ENCODE peak calls at places on chromosomes 3 and 15, in seven cellular contexts. One of them, this sample, is unnamed. For H3K9me3, the result is how much of the 10 kb centered on the place peaks cover.

GRCh38 chr3:27680517-27681246 is 41.4 kb downstream of the EOMES start:
- DNase-seq in HCT116: no peak
- DNase-seq in psoas muscle: no peak
- DNase-seq in vagina: no peak
- DNase-seq in PC-3: peak
- DNase-seq in heart right ventricle: no peak
- DNase-seq in cardiac muscle cell: peak
- DNase-seq in this sample: peak

GRCh38 chr3:88061749-88062148 is 2.7 kb downstream of the ZNF654 start:
- DNase-seq in HCT116: no peak
- DNase-seq in psoas muscle: no peak
- DNase-seq in vagina: no peak
- DNase-seq in PC-3: peak
- DNase-seq in heart right ventricle: no peak
- DNase-seq in cardiac muscle cell: no peak
- DNase-seq in this sample: no peak

GRCh38 chr3:80232760-80233159 is 465.0 kb upstream of the ROBO1 start:
- DNase-seq in HCT116: no peak
- DNase-seq in psoas muscle: no peak
- DNase-seq in vagina: no peak
- DNase-seq in PC-3: peak
- DNase-seq in heart right ventricle: no peak
- DNase-seq in cardiac muscle cell: no peak
- DNase-seq in this sample: no peak

GRCh38 chr3:176842914-176843313 is 354.4 kb downstream of the TBL1XR1 start:
- DNase-seq in HCT116: no peak
- DNase-seq in psoas muscle: no peak
- DNase-seq in vagina: no peak
- DNase-seq in PC-3: no peak
- DNase-seq in heart right ventricle: no peak
- DNase-seq in cardiac muscle cell: no peak
- DNase-seq in this sample: no peak

GRCh38 chr3:156474560-156475389 is 80.1 kb downstream of the SSR3 start:
- DNase-seq in HCT116: no peak
- DNase-seq in psoas muscle: no peak
- DNase-seq in vagina: no peak
- DNase-seq in PC-3: peak
- DNase-seq in heart right ventricle: no peak
- DNase-seq in cardiac muscle cell: peak
- DNase-seq in this sample: no peak

GRCh38 chr15:89356634-89357298 is 22.1 kb upstream of the POLG start:
- DNase-seq in HCT116: no peak
- DNase-seq in psoas muscle: no peak
- DNase-seq in vagina: no peak
- DNase-seq in PC-3: peak
- DNase-seq in heart right ventricle: no peak
- DNase-seq in cardiac muscle cell: no peak
- DNase-seq in this sample: no peak

GRCh38 chr3:29239377-29239776 is 41.5 kb upstream of the RBMS3 start:
- DNase-seq in HCT116: no peak
- DNase-seq in psoas muscle: no peak
- DNase-seq in vagina: no peak
- DNase-seq in PC-3: peak
- DNase-seq in heart right ventricle: no peak
- DNase-seq in cardiac muscle cell: no peak
- DNase-seq in this sample: no peak

GRCh38 chr3:83500422-83500821 is 1458.4 kb upstream of the CADM2 start:
- DNase-seq in HCT116: no peak
- DNase-seq in psoas muscle: no peak
- DNase-seq in vagina: no peak
- DNase-seq in PC-3: peak
- DNase-seq in heart right ventricle: no peak
- DNase-seq in cardiac muscle cell: no peak
- DNase-seq in this sample: no peak

GRCh38 chr15:49953421-49953820 is 165.6 kb downstream of the ATP8B4 start:
- DNase-seq in HCT116: no peak
- DNase-seq in psoas muscle: no peak
- DNase-seq in vagina: no peak
- DNase-seq in PC-3: no peak
- DNase-seq in heart right ventricle: no peak
- DNase-seq in cardiac muscle cell: no peak
- DNase-seq in this sample: no peak

GRCh38 chr3:54366839-54367238 is 244.5 kb downstream of the CACNA2D3 start:
- DNase-seq in HCT116: no peak
- DNase-seq in psoas muscle: no peak
- DNase-seq in vagina: no peak
- DNase-seq in PC-3: no peak
- DNase-seq in heart right ventricle: no peak
- DNase-seq in cardiac muscle cell: no peak
- DNase-seq in this sample: no peak

GRCh38 chr3:4406746-4407568 is 60.1 kb downstream of the SUMF1 start:
- DNase-seq in HCT116: no peak
- DNase-seq in psoas muscle: no peak
- DNase-seq in vagina: no peak
- DNase-seq in PC-3: peak
- DNase-seq in heart right ventricle: no peak
- DNase-seq in cardiac muscle cell: no peak
- DNase-seq in this sample: no peak

GRCh38 chr3:177824190-177824786 is 627.0 kb upstream of the TBL1XR1 start:
- DNase-seq in HCT116: no peak
- DNase-seq in psoas muscle: peak
- DNase-seq in vagina: no peak
- DNase-seq in PC-3: peak
- DNase-seq in heart right ventricle: peak
- DNase-seq in cardiac muscle cell: no peak
- DNase-seq in this sample: peak

GRCh38 chr15:75145027-75145841 is 56.4 kb upstream of the C15orf39 start:
- DNase-seq in HCT116: no peak
- DNase-seq in psoas muscle: no peak
- DNase-seq in vagina: no peak
- DNase-seq in PC-3: peak
- DNase-seq in heart right ventricle: no peak
- DNase-seq in cardiac muscle cell: no peak
- DNase-seq in this sample: no peak

GRCh38 chr3:26191556-26191955 is 401.7 kb downstream of the OXSM start:
- DNase-seq in HCT116: no peak
- DNase-seq in psoas muscle: no peak
- DNase-seq in vagina: no peak
- DNase-seq in PC-3: no peak
- DNase-seq in heart right ventricle: no peak
- DNase-seq in cardiac muscle cell: no peak
- DNase-seq in this sample: no peak

GRCh38 chr3:78765671-78766485 is 1001.9 kb downstream of the ROBO1 start:
- DNase-seq in HCT116: no peak
- DNase-seq in psoas muscle: no peak
- DNase-seq in vagina: no peak
- DNase-seq in PC-3: peak
- DNase-seq in heart right ventricle: no peak
- DNase-seq in cardiac muscle cell: no peak
- DNase-seq in this sample: no peak

GRCh38 chr3:128632301-128632700 is 18.3 kb downstream of the RPN1 start:
- DNase-seq in HCT116: no peak
- DNase-seq in psoas muscle: no peak
- DNase-seq in vagina: no peak
- DNase-seq in PC-3: no peak
- DNase-seq in heart right ventricle: no peak
- DNase-seq in cardiac muscle cell: no peak
- DNase-seq in this sample: no peak

GRCh38 chr15:86079491-86080266 is at the start of gene AGBL1:
- DNase-seq in HCT116: no peak
- DNase-seq in psoas muscle: peak
- DNase-seq in vagina: no peak
- DNase-seq in PC-3: no peak
- DNase-seq in heart right ventricle: no peak
- DNase-seq in cardiac muscle cell: no peak
- DNase-seq in this sample: no peak

DNA sequence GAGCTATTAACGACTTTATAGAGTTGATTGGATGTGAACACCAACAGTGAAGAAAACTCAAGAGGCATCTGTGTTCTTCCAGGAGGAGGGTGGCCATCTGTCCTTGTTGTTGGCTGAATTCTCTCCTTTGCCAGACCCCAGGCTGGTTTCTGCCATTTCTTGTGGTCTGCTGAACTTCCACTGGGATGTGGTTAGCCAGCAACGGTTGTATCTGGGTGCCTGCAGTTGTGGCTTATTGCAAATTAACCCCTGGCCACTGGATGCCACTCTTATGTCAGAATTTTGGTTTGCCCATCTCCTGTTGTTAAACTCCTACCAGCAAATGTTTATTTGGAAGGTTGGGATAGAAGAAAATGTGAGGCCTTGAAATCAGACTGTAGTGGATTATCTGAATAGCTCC is 163.6 kb upstream of the TBC1D5 start:
- DNase-seq in HCT116: no peak
- DNase-seq in psoas muscle: no peak
- DNase-seq in vagina: no peak
- DNase-seq in PC-3: no peak
- DNase-seq in heart right ventricle: no peak
- DNase-seq in cardiac muscle cell: no peak
- DNase-seq in this sample: no peak
- TF ChIP-seq CTCF in HCT116: no peak
- TF ChIP-seq CTCF in psoas muscle: no peak
- TF ChIP-seq CTCF in vagina: no peak
- TF ChIP-seq CTCF in PC-3: peak
- TF ChIP-seq CTCF in heart right ventricle: no peak
- TF ChIP-seq CTCF in cardiac muscle cell: no peak
- TF ChIP-seq CTCF in this sample: no peak

GRCh38 chr15:98442379-98442833 is 205.9 kb upstream of the IGF1R start:
- DNase-seq in HCT116: peak
- DNase-seq in psoas muscle: no peak
- DNase-seq in vagina: no peak
- DNase-seq in PC-3: peak
- DNase-seq in heart right ventricle: no peak
- DNase-seq in cardiac muscle cell: peak
- DNase-seq in this sample: peak
- H3K9me3 ChIP-seq in HCT116: under half
- H3K9me3 ChIP-seq in psoas muscle: under half
- H3K9me3 ChIP-seq in vagina: under half
- H3K9me3 ChIP-seq in PC-3: under half
- H3K9me3 ChIP-seq in heart right ventricle: under half
- H3K9me3 ChIP-seq in cardiac muscle cell: under half
- H3K9me3 ChIP-seq in this sample: under half

DNA sequence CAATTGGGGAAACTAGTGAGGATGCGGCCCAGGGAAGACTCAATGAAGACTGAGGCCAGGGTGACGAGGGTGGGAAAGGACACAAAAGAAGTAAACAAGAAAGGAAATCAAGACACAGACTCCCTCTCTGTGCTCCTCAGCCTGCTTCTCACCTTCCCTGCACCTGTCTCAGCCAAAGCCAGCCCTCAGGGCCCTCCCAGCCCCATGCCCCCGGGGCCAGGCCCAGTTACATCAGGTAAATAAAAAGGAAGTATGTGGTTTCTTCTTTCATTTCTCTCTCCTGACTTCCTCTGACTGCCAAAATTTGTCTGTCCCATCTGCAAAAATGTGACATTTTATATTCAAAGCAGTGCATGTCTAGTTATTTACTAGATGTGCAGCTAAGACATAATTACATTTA is 328.0 kb downstream of the UACA start:
- DNase-seq in HCT116: no peak
- DNase-seq in psoas muscle: no peak
- DNase-seq in vagina: no peak
- DNase-seq in PC-3: no peak
- DNase-seq in heart right ventricle: no peak
- DNase-seq in cardiac muscle cell: no peak
- DNase-seq in this sample: no peak
- H3K4me3 ChIP-seq in HCT116: no peak
- H3K4me3 ChIP-seq in psoas muscle: no peak
- H3K4me3 ChIP-seq in vagina: no peak
- H3K4me3 ChIP-seq in PC-3: no peak
- H3K4me3 ChIP-seq in heart right ventricle: no peak
- H3K4me3 ChIP-seq in cardiac muscle cell: no peak
- H3K4me3 ChIP-seq in this sample: no peak

DNA sequence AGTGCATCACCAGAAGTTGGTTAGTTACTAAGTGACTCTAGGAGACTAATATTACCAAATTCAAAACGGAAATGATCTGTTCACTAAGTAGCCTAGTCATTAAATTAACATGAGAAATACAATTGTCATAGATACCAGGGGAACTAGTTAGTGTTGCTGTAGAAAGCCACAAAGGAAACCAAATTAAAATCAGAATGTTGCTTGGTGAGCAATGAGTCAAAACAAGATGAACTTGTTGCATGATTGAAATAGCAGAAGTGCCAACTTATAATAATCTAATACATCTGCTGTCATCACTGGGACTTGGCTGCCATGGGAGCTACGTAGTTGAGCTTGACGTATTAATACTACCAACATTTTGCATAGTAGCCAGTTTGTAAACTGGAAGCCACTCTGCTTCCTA is 458.1 kb downstream of the DIPK2A start:
- DNase-seq in HCT116: no peak
- DNase-seq in psoas muscle: no peak
- DNase-seq in vagina: no peak
- DNase-seq in PC-3: peak
- DNase-seq in heart right ventricle: no peak
- DNase-seq in cardiac muscle cell: no peak
- DNase-seq in this sample: no peak
- TF ChIP-seq CTCF in HCT116: no peak
- TF ChIP-seq CTCF in psoas muscle: no peak
- TF ChIP-seq CTCF in vagina: no peak
- TF ChIP-seq CTCF in PC-3: no peak
- TF ChIP-seq CTCF in heart right ventricle: no peak
- TF ChIP-seq CTCF in cardiac muscle cell: no peak
- TF ChIP-seq CTCF in this sample: no peak

GRCh38 chr3:58691997-58692396 is 25.4 kb upstream of the FAM3D start:
- DNase-seq in HCT116: peak
- DNase-seq in psoas muscle: no peak
- DNase-seq in vagina: no peak
- DNase-seq in PC-3: peak
- DNase-seq in heart right ventricle: no peak
- DNase-seq in cardiac muscle cell: peak
- DNase-seq in this sample: peak
- H3K9me3 ChIP-seq in HCT116: under half
- H3K9me3 ChIP-seq in psoas muscle: under half
- H3K9me3 ChIP-seq in vagina: under half
- H3K9me3 ChIP-seq in PC-3: under half
- H3K9me3 ChIP-seq in heart right ventricle: under half
- H3K9me3 ChIP-seq in cardiac muscle cell: under half
- H3K9me3 ChIP-seq in this sample: under half